ENCODE peak calls at places on chromosomes 11 and 22, in nine cellular contexts. N is sigmoid colon, E is PC-9, B is BJ, O is WTC11, U is DND-41, C is bronchial epithelial cell, P is uterus, G is K562. K is an unnamed sample.

GRCh38 chr11:74015919-74016684 is 7.2 kb upstream of the UCP3 start:
- DNase-seq in N (no peak), E (no peak), B (no peak), O (no peak), U (no peak), C (no peak), P (no peak), G (peak), K (no peak)

GRCh38 chr11:97237151-97237550 is 847.3 kb downstream of the JRKL start:
- DNase-seq in N (no peak), E (no peak), B (no peak), O (no peak), U (no peak), C (no peak), P (no peak), G (no peak), K (no peak)

GRCh38 chr11:36352919-36353318 is 56.8 kb downstream of the PRR5L start:
- DNase-seq in N (no peak), E (no peak), B (no peak), O (no peak), U (peak), C (no peak), P (no peak), G (no peak), K (peak)

GRCh38 chr11:111697910-111698309 is 68.3 kb downstream of the PPP2R1B start:
- DNase-seq in N (no peak), E (no peak), B (no peak), O (no peak), U (no peak), C (no peak), P (no peak), G (no peak), K (no peak)

GRCh38 chr11:1557904-1558831 is 13.9 kb downstream of the DUSP8 start:
- DNase-seq in N (peak), E (peak), B (peak), O (no peak), U (no peak), C (peak), P (peak), G (no peak), K (no peak)

GRCh38 chr22:35334010-35334409 is 34.3 kb downstream of the TOM1 start:
- DNase-seq in N (no peak), E (no peak), B (no peak), O (no peak), U (peak), C (no peak), P (no peak), G (no peak), K (no peak)

GRCh38 chr11:5486421-5486820 is 2.1 kb upstream of the OR52D1 start:
- DNase-seq in N (no peak), E (no peak), B (no peak), O (no peak), U (no peak), C (no peak), P (no peak), G (no peak), K (no peak)

GRCh38 chr22:49733631-49734030 is 94.0 kb downstream of the BRD1 start:
- DNase-seq in N (no peak), E (no peak), B (no peak), O (no peak), U (no peak), C (no peak), P (no peak), G (no peak), K (no peak)

GRCh38 chr22:39174498-39175120 is 22.1 kb upstream of the CBX7 start:
- DNase-seq in N (peak), E (peak), B (peak), O (peak), U (peak), C (peak), P (peak), G (peak), K (peak)

GRCh38 chr11:63769044-63769718 is 606 bp upstream of the ZFTA start:
- DNase-seq in N (peak), E (no peak), B (no peak), O (peak), U (peak), C (peak), P (peak), G (peak), K (no peak)

GRCh38 chr22:46084943-46085830 is 65.1 kb upstream of the PPARA start:
- DNase-seq in N (peak), E (no peak), B (no peak), O (no peak), U (no peak), C (peak), P (peak), G (peak), K (no peak)

GRCh38 chr11:35118906-35119305 is 20.1 kb upstream of the CD44 start:
- DNase-seq in N (no peak), E (no peak), B (no peak), O (no peak), U (no peak), C (no peak), P (no peak), G (no peak), K (no peak)

GRCh38 chr22:43002198-43002577 is 12.8 kb downstream of the PACSIN2 start:
- DNase-seq in N (peak), E (peak), B (no peak), O (no peak), U (no peak), C (peak), P (no peak), G (no peak), K (no peak)

GRCh38 chr11:86183694-86184093 is 60.9 kb upstream of the EED start:
- DNase-seq in N (no peak), E (peak), B (no peak), O (no peak), U (no peak), C (peak), P (no peak), G (peak), K (no peak)

GRCh38 chr11:11163669-11164377 is 189.2 kb downstream of the CSNK2A3 start:
- DNase-seq in N (no peak), E (no peak), B (no peak), O (no peak), U (no peak), C (no peak), P (no peak), G (no peak), K (no peak)

GRCh38 chr11:92893276-92893675 is 76.2 kb upstream of the MTNR1B start:
- DNase-seq in N (no peak), E (no peak), B (no peak), O (no peak), U (no peak), C (peak), P (no peak), G (no peak), K (no peak)

GRCh38 chr22:37870273-37870672 is 21.1 kb downstream of the EIF3L start:
- DNase-seq in N (no peak), E (no peak), B (no peak), O (no peak), U (no peak), C (no peak), P (no peak), G (no peak), K (no peak)

GRCh38 chr22:17369553-17370035 is 334 bp downstream of the CECR2 start:
- DNase-seq in N (no peak), E (no peak), B (no peak), O (peak), U (no peak), C (no peak), P (no peak), G (no peak), K (no peak)

GRCh38 chr11:65219930-65220213 is 38.1 kb downstream of the CAPN1 start:
- DNase-seq in N (no peak), E (no peak), B (peak), O (no peak), U (no peak), C (no peak), P (peak), G (no peak), K (no peak)

DNA sequence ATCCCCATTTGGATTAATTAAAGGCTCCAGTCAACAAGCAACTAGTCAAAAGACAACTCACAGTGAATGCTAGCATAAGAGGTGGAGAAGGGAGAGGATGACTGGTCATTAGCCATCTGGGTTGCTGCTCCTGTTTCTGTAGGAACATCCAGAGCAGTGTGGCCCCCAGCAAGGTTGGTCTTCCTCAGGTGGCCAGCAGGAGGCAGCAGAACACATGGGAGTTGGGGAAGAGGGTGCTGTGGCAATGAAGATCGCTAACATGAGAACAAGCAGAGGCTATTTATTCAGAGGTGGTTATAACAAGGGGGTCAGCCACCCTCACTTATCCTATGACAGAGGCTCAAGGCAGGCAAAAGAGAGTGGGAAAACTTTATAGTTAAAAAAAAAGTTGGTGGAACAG is 21.3 kb downstream of the IZUMO1R start:
- DNase-seq in N (no peak), E (peak), B (no peak), O (peak), U (peak), C (peak), P (no peak), G (peak), K (peak)
- TF ChIP-seq CTCF in N (no peak), E (peak), B (peak), O (peak), U (peak), C (peak), P (no peak), G (peak), K (peak)

GRCh38 chr11:102664001-102664752 is 39.0 kb upstream of the MMP20 start:
- DNase-seq in N (no peak), E (no peak), B (no peak), O (peak), U (peak), C (no peak), P (no peak), G (peak), K (no peak)
- TF ChIP-seq CTCF in N (no peak), E (peak), B (peak), O (peak), U (peak), C (peak), P (no peak), G (peak), K (no peak)

DNA sequence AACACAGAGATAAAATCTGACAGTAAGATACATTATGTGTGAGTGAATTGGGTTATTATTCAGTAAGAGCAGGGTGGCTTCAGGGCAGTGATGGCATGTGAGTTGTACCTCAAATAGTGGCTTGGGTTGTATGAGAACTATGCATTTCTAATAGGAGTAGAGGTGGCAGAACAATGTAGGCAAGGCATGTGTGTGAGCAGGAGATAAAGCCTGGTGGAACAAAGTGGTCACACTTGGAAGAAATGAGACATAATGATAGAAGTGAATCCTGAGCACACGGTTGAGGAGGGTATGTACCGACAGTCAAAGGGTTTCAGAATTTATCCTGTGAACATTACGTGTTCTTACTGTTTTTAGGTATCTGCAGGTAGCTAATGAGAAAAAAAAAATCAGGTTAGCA is 159.3 kb downstream of the CASP12 start:
- DNase-seq in N (no peak), E (no peak), B (no peak), O (no peak), U (no peak), C (no peak), P (no peak), G (no peak), K (no peak)
- TF ChIP-seq CTCF in N (no peak), E (no peak), B (no peak), O (no peak), U (no peak), C (no peak), P (no peak), G (no peak), K (no peak)

DNA sequence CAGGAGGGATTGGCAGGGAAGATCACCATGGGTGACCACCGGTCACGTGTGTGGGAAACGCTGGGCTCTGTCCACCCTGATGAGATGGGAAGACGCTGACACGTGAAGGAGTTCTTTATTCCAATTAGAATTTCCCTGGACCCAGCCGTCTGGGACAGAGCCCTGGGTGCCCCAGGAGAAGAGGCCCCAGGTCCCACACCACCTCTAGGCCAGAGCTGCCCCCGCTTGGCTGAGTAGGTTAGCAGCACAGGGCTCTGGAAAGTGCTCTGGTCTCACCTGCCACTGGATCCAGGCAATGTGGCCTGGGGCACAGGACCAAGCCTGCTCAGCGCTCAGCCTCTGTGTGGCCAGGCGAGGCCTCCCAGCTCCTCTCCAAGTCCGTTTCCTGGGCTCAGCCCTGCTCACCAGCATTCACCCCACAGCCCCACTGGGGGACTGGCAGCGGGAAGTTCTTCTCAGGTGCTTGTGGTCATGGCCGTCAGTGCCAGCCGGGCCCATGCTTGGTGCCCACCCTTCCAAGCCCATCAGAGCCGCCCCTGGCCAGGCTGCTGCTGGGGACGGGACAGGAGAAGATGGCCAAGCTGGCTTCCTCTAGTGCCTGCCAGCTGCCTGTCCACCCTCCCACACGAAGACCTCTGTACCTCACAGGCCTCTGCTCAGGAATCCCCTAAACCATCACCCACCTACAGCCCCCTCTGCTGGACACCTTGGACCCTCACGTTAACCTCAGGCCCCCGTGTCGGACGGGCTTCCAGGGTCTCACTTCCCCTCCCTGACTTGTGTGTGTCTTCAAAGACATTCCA is 62.5 kb upstream of the FGF3 start:
- DNase-seq in N (no peak), E (no peak), B (no peak), O (peak), U (no peak), C (no peak), P (no peak), G (peak), K (no peak)
- TF ChIP-seq CTCF in N (no peak), E (peak), B (peak), O (no peak), U (peak), C (no peak), P (no peak), G (no peak), K (no peak)